ENCODE peak calls at places on chromosomes 1 and 21, in seven cellular contexts. H, F, O, B, T, K and N are unnamed samples.

GRCh38 chr1:204112876-204113730 is 38.7 kb downstream of the ETNK2 start:
- DNase-seq in T (no peak), H (no peak), F (no peak), O (no peak), K (no peak), B (no peak), N (no peak)

GRCh38 chr1:16451868-16452528 is 11.5 kb downstream of the NECAP2 start:
- DNase-seq in F (no peak), K (no peak), O (no peak), H (no peak), B (no peak), T (no peak), N (no peak)

GRCh38 chr1:157770442-157771043 is 6.4 kb downstream of the FCRL2 start:
- DNase-seq in O (no peak), K (no peak), F (no peak), H (peak), T (no peak), B (no peak), N (peak)

GRCh38 chr1:56548566-56548965 is 30.8 kb downstream of the PLPP3 start:
- DNase-seq in H (no peak), F (no peak), K (no peak), B (no peak), O (no peak), T (no peak), N (no peak)

GRCh38 chr1:32349211-32349708 is 13.0 kb downstream of the FAM229A start:
- DNase-seq in H (no peak), B (no peak), T (peak), F (peak), O (no peak), K (peak), N (no peak)

GRCh38 chr1:199859525-199859924 is 168.0 kb upstream of the NR5A2 start:
- DNase-seq in F (peak), H (peak), B (no peak), K (no peak), T (peak), O (no peak), N (no peak)

GRCh38 chr21:41627428-41627827 is 119.5 kb upstream of the TMPRSS2 start:
- DNase-seq in B (no peak), O (no peak), H (no peak), K (no peak), T (no peak), F (peak), N (no peak)

GRCh38 chr1:71861022-71861421 is 421.3 kb downstream of the NEGR1 start:
- DNase-seq in B (no peak), O (no peak), K (no peak), F (peak), T (peak), H (no peak), N (no peak)

GRCh38 chr1:112706505-112707216 is at the start of gene RHOC:
- DNase-seq in T (peak), K (peak), B (peak), O (no peak), F (peak), H (no peak), N (peak)

GRCh38 chr1:85229574-85230097 is 28.8 kb upstream of the SYDE2 start:
- DNase-seq in K (no peak), F (no peak), O (peak), B (no peak), H (no peak), T (no peak), N (peak)

GRCh38 chr1:11105586-11105985 is 5.9 kb upstream of the EXOSC10 start:
- DNase-seq in T (no peak), K (no peak), O (no peak), B (no peak), H (no peak), F (no peak), N (no peak)

GRCh38 chr21:43608664-43609063 is 50.6 kb downstream of the HSF2BP start:
- DNase-seq in K (no peak), T (no peak), B (no peak), O (no peak), F (peak), H (no peak), N (no peak)

GRCh38 chr1:119587328-119587727 is 60.7 kb downstream of the ZNF697 start:
- DNase-seq in T (peak), K (no peak), H (no peak), B (no peak), O (no peak), F (peak), N (no peak)

GRCh38 chr1:6657138-6657537 is 32.5 kb downstream of the THAP3 start:
- DNase-seq in T (no peak), B (peak), K (peak), F (no peak), O (no peak), H (no peak), N (no peak)

GRCh38 chr1:48743480-48743879 is 33.2 kb downstream of the BEND5 start:
- DNase-seq in B (no peak), O (no peak), K (no peak), T (no peak), H (no peak), F (no peak), N (no peak)

GRCh38 chr1:92831368-92831761 is 475 bp upstream of the RPL5 start:
- DNase-seq in K (no peak), T (no peak), H (no peak), O (no peak), B (no peak), F (no peak), N (no peak)

DNA sequence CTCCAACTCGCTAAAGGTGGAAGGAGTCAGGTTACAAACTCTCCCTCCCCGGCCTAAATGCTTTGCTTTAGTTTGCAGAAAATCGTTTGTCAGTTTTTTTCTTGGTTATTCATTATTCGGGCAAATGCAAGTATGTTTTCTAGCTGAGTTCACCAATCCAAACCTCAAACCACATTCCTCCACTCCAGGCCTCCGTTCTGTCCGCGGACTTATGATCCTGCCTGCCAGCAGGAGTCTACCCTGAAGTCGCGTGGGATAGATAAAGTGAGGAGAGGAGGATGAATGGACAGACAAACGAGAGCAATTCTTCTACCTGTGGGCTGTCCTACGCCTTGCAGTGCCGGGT is 1.3 kb downstream of the ADAMTS1 start:
- DNase-seq in B (no peak), T (peak), O (no peak), K (no peak), F (peak), H (peak), N (no peak)
- TF ChIP-seq CTCF in B (no peak), T (peak), O (no peak), K (no peak), F (no peak), H (no peak), N (no peak)

GRCh38 chr1:193412748-193413147 is 226.3 kb upstream of the B3GALT2 start:
- DNase-seq in B (no peak), K (no peak), H (no peak), O (no peak), T (no peak), F (no peak), N (no peak)
- TF ChIP-seq CTCF in B (no peak), K (no peak), H (no peak), O (no peak), T (no peak), F (no peak), N (no peak)

DNA sequence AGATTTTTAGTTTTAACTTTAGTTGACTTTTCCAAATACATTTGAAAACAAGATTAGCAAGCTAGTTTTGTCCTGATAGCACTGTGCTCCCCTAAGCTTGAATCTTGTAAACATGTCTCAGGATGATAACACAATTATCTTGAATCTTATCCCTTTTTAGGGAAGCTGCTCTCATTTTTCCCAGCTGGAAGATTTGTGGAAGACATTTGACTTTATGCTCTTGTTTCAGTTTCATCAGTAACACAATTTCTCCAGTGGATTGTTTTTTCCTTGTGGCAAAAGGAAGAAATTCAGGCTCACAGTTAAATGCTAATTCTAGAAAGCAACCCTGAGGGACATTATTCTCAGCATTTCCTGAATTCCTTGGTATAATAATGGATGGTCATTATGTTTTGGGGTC is 88.8 kb downstream of the CDC7 start:
- DNase-seq in F (peak), B (no peak), K (no peak), O (no peak), H (no peak), T (no peak), N (no peak)
- TF ChIP-seq CTCF in F (peak), B (no peak), K (peak), O (no peak), H (no peak), T (no peak), N (no peak)

GRCh38 chr21:36966066-36966845 is at the start of gene HLCS:
- DNase-seq in F (peak), T (peak), B (peak), H (peak), O (no peak), K (peak), N (peak)
- TF ChIP-seq CTCF in F (no peak), T (no peak), B (no peak), H (peak), O (no peak), K (peak), N (no peak)